ENCODE peak calls at places on chromosomes 6 and 20, in four cellular contexts. I, S, X and G are unnamed samples.

GRCh38 chr20:62362991-62363919 is 3.9 kb downstream of the LAMA5 start:
- DNase-seq in I (no peak), S (peak; percentile 27), X (no peak), G (peak; percentile 27)

GRCh38 chr6:79636673-79637072 is 5.5 kb downstream of the SH3BGRL2 start:
- DNase-seq in I (no peak), S (no peak), X (no peak), G (no peak)

GRCh38 chr20:19254086-19254821 is 41.8 kb downstream of the SLC24A3 start:
- DNase-seq in I (no peak), S (no peak), X (no peak), G (no peak)

GRCh38 chr6:90393232-90393884 is 96.7 kb upstream of the BACH2 start:
- DNase-seq in I (peak; percentile 53), S (peak; percentile 57), X (no peak), G (peak; percentile 53)

GRCh38 chr20:35901678-35902544 is 52.4 kb downstream of the SCAND1 start:
- DNase-seq in I (no peak), S (no peak), X (no peak), G (no peak)

GRCh38 chr20:46342451-46343357 is 34.4 kb upstream of the CDH22 start:
- DNase-seq in I (no peak), S (no peak), X (no peak), G (no peak)

GRCh38 chr6:34531580-34532201 is 24.4 kb downstream of the SPDEF start:
- DNase-seq in I (no peak), S (no peak), X (peak; percentile 17), G (no peak)

GRCh38 chr6:14727494-14728395 is 518.1 kb upstream of the JARID2 start:
- DNase-seq in I (no peak), S (no peak), X (no peak), G (no peak)

GRCh38 chr20:63060057-63060991 is 53.6 kb upstream of the BHLHE23 start:
- DNase-seq in I (no peak), S (no peak), X (no peak), G (no peak)

GRCh38 chr6:165884813-165885765 is 222.0 kb upstream of the PDE10A start:
- DNase-seq in I (peak; percentile 83), S (peak; percentile 78), X (peak; percentile 5), G (peak; percentile 65)

GRCh38 chr20:34954905-34955231 is 738 bp downstream of the GSS start:
- DNase-seq in I (peak; percentile 28), S (peak; percentile 37), X (no peak), G (no peak)

GRCh38 chr6:134806151-134806550 is 143.8 kb downstream of the ALDH8A1 start:
- DNase-seq in I (no peak), S (no peak), X (no peak), G (no peak)

GRCh38 chr6:109299695-109300564 is 82.3 kb downstream of the CD164 start:
- DNase-seq in I (peak; percentile 41), S (no peak), X (no peak), G (no peak)

GRCh38 chr6:3847521-3847920 is 1.7 kb upstream of the FAM50B start:
- DNase-seq in I (no peak), S (no peak), X (no peak), G (no peak)

GRCh38 chr20:142290-142689 is at the start of gene DEFB126:
- DNase-seq in I (no peak), S (no peak), X (no peak), G (no peak)

GRCh38 chr6:22205266-22205665 is 91.6 kb downstream of the PRL start:
- DNase-seq in I (no peak), S (no peak), X (no peak), G (no peak)

GRCh38 chr6:2441881-2442475 is 196.6 kb upstream of the GMDS start:
- DNase-seq in I (no peak), S (no peak), X (no peak), G (no peak)

GRCh38 chr6:31775633-31776263 is 1.4 kb downstream of the VWA7 start:
- DNase-seq in I (no peak), S (no peak), X (no peak), G (no peak)

GRCh38 chr20:57450931-57451330 is 59.7 kb downstream of the RBM38 start:
- DNase-seq in I (no peak), S (no peak), X (no peak), G (no peak)

GRCh38 chr20:4666001-4666470 is 55.7 kb upstream of the PRND start:
- DNase-seq in I (no peak), S (peak; percentile 23), X (no peak), G (peak; percentile 65)

GRCh38 chr6:30350519-30350918 is 5.6 kb downstream of the RPP21 start:
- DNase-seq in I (no peak), S (no peak), X (no peak), G (no peak)

GRCh38 chr20:5737619-5737953 is 12.6 kb upstream of the SHLD1 start:
- DNase-seq in I (no peak), S (no peak), X (no peak), G (no peak)
- TF ChIP-seq CTCF in I (no peak), S (no peak), X (no peak), G (no peak)

DNA sequence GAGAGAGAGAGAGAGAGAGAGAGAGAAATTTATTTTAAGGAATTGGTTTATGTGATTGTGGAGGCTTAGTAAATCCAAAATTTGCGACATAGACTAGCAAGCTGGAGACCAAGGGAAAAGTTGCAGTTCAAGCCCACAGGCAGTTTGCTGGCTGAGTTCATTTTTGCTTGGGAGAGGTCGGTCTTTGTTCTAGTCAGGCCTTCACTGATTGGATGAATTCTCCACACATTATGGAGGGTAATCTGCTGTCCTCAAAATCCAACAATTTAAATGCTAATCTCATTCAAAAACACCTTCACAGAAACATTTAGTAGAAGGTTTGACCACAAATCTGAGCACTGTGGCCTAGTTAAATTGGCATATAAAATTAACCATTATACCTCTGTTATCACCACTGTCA is 439.6 kb downstream of the EPM2A start:
- DNase-seq in I (no peak), S (no peak), X (no peak), G (no peak)
- TF ChIP-seq POLR2AphosphoS5 in I (no peak), S (no peak), X (no peak), G (no peak)

GRCh38 chr6:153963352-153963751 is 75.7 kb upstream of the OPRM1 start:
- DNase-seq in I (no peak), S (no peak), X (no peak), G (no peak)
- TF ChIP-seq EP300 in I (no peak), S (no peak), X (no peak), G (no peak)

GRCh38 chr20:51396365-51396909 is 146.1 kb downstream of the NFATC2 start:
- DNase-seq in I (no peak), S (no peak), X (no peak), G (no peak)
- TF ChIP-seq CTCF in I (no peak), S (no peak), X (no peak), G (no peak)